ENCODE peak calls at places on chromosomes 4 and X, in four cellular contexts. One of them, this sample, is unnamed.

GRCh38 chr4:109658871-109659410 is 44.3 kb downstream of the CASP6 start:
- DNase-seq in AG04449: no peak
- DNase-seq in bronchial epithelial cell: peak
- DNase-seq in HFF-Myc: no peak
- DNase-seq in this sample: no peak

GRCh38 chrX:131778269-131779218 is 234.7 kb downstream of the OR13H1 start:
- DNase-seq in AG04449: no peak
- DNase-seq in bronchial epithelial cell: no peak
- DNase-seq in HFF-Myc: no peak
- DNase-seq in this sample: no peak

GRCh38 chr4:37383579-37384229 is 139.2 kb downstream of the NWD2 start:
- DNase-seq in AG04449: no peak
- DNase-seq in HFF-Myc: no peak
- DNase-seq in bronchial epithelial cell: peak
- DNase-seq in this sample: no peak

GRCh38 chrX:119236599-119237525 is 777 bp downstream of the PGRMC1 start:
- DNase-seq in AG04449: peak
- DNase-seq in HFF-Myc: no peak
- DNase-seq in bronchial epithelial cell: peak
- DNase-seq in this sample: no peak

GRCh38 chr4:142596121-142596520 is 250.0 kb downstream of the INPP4B start:
- DNase-seq in HFF-Myc: no peak
- DNase-seq in AG04449: no peak
- DNase-seq in bronchial epithelial cell: no peak
- DNase-seq in this sample: no peak

GRCh38 chr4:108325561-108325960 is 156.8 kb upstream of the LEF1 start:
- DNase-seq in HFF-Myc: no peak
- DNase-seq in bronchial epithelial cell: no peak
- DNase-seq in AG04449: no peak
- DNase-seq in this sample: no peak

GRCh38 chrX:151902813-151903591 is 9.7 kb upstream of the MAGEA4 start:
- DNase-seq in bronchial epithelial cell: peak
- DNase-seq in AG04449: peak
- DNase-seq in HFF-Myc: peak
- DNase-seq in this sample: peak

GRCh38 chrX:54894159-54894558 is 26.5 kb upstream of the TRO start:
- DNase-seq in AG04449: no peak
- DNase-seq in bronchial epithelial cell: no peak
- DNase-seq in HFF-Myc: no peak
- DNase-seq in this sample: no peak

GRCh38 chr4:57091657-57092162 is 18.5 kb downstream of the IGFBP7 start:
- DNase-seq in bronchial epithelial cell: no peak
- DNase-seq in HFF-Myc: no peak
- DNase-seq in AG04449: no peak
- DNase-seq in this sample: no peak

GRCh38 chr4:157885785-157886184 is 287.0 kb downstream of the GASK1B start:
- DNase-seq in bronchial epithelial cell: no peak
- DNase-seq in HFF-Myc: no peak
- DNase-seq in AG04449: no peak
- DNase-seq in this sample: no peak

GRCh38 chr4:41748788-41749445 is 392 bp upstream of the PHOX2B start:
- DNase-seq in HFF-Myc: no peak
- DNase-seq in bronchial epithelial cell: no peak
- DNase-seq in AG04449: no peak
- DNase-seq in this sample: no peak

GRCh38 chr4:108035691-108036090 is 46.0 kb downstream of the HADH start:
- DNase-seq in AG04449: no peak
- DNase-seq in HFF-Myc: no peak
- DNase-seq in bronchial epithelial cell: no peak
- DNase-seq in this sample: no peak

GRCh38 chrX:1423215-1423614 is 29.5 kb downstream of the ASMTL start:
- DNase-seq in HFF-Myc: no peak
- DNase-seq in bronchial epithelial cell: no peak
- DNase-seq in AG04449: no peak
- DNase-seq in this sample: no peak

GRCh38 chr4:91590242-91590641 is 713.5 kb upstream of the GRID2 start:
- DNase-seq in HFF-Myc: no peak
- DNase-seq in bronchial epithelial cell: no peak
- DNase-seq in AG04449: no peak
- DNase-seq in this sample: no peak

GRCh38 chr4:78218260-78218659 is 161.1 kb downstream of the FRAS1 start:
- DNase-seq in HFF-Myc: no peak
- DNase-seq in AG04449: no peak
- DNase-seq in bronchial epithelial cell: no peak
- DNase-seq in this sample: no peak

GRCh38 chr4:78219825-78220224 is 162.7 kb downstream of the FRAS1 start:
- DNase-seq in AG04449: no peak
- DNase-seq in bronchial epithelial cell: no peak
- DNase-seq in HFF-Myc: no peak
- DNase-seq in this sample: no peak

GRCh38 chr4:78220283-78220682 is 163.2 kb downstream of the FRAS1 start:
- DNase-seq in AG04449: no peak
- DNase-seq in HFF-Myc: no peak
- DNase-seq in bronchial epithelial cell: peak
- DNase-seq in this sample: no peak

GRCh38 chr4:78214078-78214477 is 157.0 kb downstream of the FRAS1 start:
- DNase-seq in bronchial epithelial cell: no peak
- DNase-seq in HFF-Myc: no peak
- DNase-seq in AG04449: no peak
- DNase-seq in this sample: no peak

GRCh38 chr4:78217557-78217956 is 160.4 kb downstream of the FRAS1 start:
- DNase-seq in HFF-Myc: no peak
- DNase-seq in AG04449: no peak
- DNase-seq in bronchial epithelial cell: no peak
- DNase-seq in this sample: no peak
- H3K4me3 ChIP-seq in HFF-Myc: no peak
- H3K4me3 ChIP-seq in AG04449: no peak
- H3K4me3 ChIP-seq in bronchial epithelial cell: no peak
- H3K4me3 ChIP-seq in this sample: no peak

GRCh38 chr4:26400140-26400539 is 79.3 kb downstream of the RBPJ start:
- DNase-seq in AG04449: no peak
- DNase-seq in bronchial epithelial cell: no peak
- DNase-seq in HFF-Myc: no peak
- DNase-seq in this sample: no peak
- TF ChIP-seq CTCF in AG04449: no peak
- TF ChIP-seq CTCF in bronchial epithelial cell: no peak
- TF ChIP-seq CTCF in HFF-Myc: no peak
- TF ChIP-seq CTCF in this sample: no peak

GRCh38 chrX:84165716-84166115 is 22.3 kb downstream of the RPS6KA6 start:
- DNase-seq in HFF-Myc: no peak
- DNase-seq in bronchial epithelial cell: no peak
- DNase-seq in AG04449: no peak
- DNase-seq in this sample: no peak
- H3K4me3 ChIP-seq in HFF-Myc: no peak
- H3K4me3 ChIP-seq in bronchial epithelial cell: no peak
- H3K4me3 ChIP-seq in AG04449: no peak
- H3K4me3 ChIP-seq in this sample: no peak

GRCh38 chr4:7067523-7068278 is at the start of gene GRPEL1:
- DNase-seq in HFF-Myc: peak
- DNase-seq in AG04449: peak
- DNase-seq in bronchial epithelial cell: peak
- DNase-seq in this sample: peak
- TF ChIP-seq CTCF in HFF-Myc: no peak
- TF ChIP-seq CTCF in AG04449: no peak
- TF ChIP-seq CTCF in bronchial epithelial cell: no peak
- TF ChIP-seq CTCF in this sample: no peak

GRCh38 chr4:152936446-152937279 is 540 bp downstream of the FHDC1 start:
- DNase-seq in bronchial epithelial cell: no peak
- DNase-seq in HFF-Myc: no peak
- DNase-seq in AG04449: no peak
- DNase-seq in this sample: no peak

GRCh38 chr4:152937280-152937534 is 1.1 kb downstream of the FHDC1 start:
- DNase-seq in bronchial epithelial cell: no peak
- DNase-seq in HFF-Myc: no peak
- DNase-seq in AG04449: no peak
- DNase-seq in this sample: no peak

GRCh38 chr4:152937535-152938236 is 1.6 kb downstream of the FHDC1 start:
- DNase-seq in AG04449: no peak
- DNase-seq in bronchial epithelial cell: no peak
- DNase-seq in HFF-Myc: no peak
- DNase-seq in this sample: no peak

GRCh38 chr4:152935661-152936445 is at the start of gene FHDC1:
- DNase-seq in AG04449: no peak
- DNase-seq in HFF-Myc: no peak
- DNase-seq in bronchial epithelial cell: no peak
- DNase-seq in this sample: no peak

DNA sequence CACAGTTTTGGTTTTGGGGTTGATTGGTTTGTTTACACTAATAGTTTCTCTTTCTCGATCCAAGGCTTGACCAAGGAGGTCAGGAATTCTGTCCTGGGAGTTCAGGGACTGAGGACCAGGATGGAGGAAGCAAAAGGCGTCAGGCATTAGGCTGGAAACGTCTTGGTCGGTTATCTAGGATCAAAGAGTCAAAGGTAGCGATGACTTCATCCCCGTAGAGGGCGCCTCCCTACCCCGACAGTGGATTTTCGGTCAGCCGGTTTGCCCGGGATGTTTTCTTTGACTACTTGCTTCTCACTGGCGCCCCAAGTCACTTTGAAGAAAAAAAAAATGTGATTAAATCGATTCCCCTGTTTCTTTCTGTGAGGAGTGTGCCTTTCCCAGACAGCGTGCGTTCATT is 985 bp upstream of the FHDC1 start:
- DNase-seq in HFF-Myc: no peak
- DNase-seq in bronchial epithelial cell: peak
- DNase-seq in AG04449: no peak
- DNase-seq in this sample: no peak
- H3K4me3 ChIP-seq in HFF-Myc: no peak
- H3K4me3 ChIP-seq in bronchial epithelial cell: no peak
- H3K4me3 ChIP-seq in AG04449: no peak
- H3K4me3 ChIP-seq in this sample: no peak

DNA sequence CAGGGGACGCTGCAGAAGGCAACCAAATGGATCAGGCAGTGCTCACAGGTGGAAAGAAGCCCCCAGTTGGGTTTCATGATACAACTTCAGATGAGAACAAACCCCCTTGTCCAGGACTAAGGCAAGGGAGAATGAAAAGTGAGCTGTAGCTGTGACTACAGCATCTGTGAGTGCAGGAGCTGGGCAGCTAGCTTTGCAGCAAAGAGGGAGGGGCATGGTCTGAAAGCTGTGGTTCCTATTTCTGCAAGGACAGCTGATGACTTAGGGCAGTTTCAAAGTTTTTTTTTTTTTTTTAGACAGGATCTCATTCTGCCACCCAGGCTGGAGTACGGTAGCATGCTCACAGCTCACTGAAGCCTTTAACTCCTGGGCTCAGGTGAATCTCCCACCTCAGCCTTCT is 1317.4 kb upstream of the DIAPH2 start:
- DNase-seq in HFF-Myc: no peak
- DNase-seq in AG04449: no peak
- DNase-seq in bronchial epithelial cell: no peak
- DNase-seq in this sample: no peak
- TF ChIP-seq CTCF in HFF-Myc: no peak
- TF ChIP-seq CTCF in AG04449: no peak
- TF ChIP-seq CTCF in bronchial epithelial cell: no peak
- TF ChIP-seq CTCF in this sample: no peak

GRCh38 chr4:7063362-7063761 is 4.5 kb downstream of the GRPEL1 start:
- DNase-seq in HFF-Myc: no peak
- DNase-seq in bronchial epithelial cell: no peak
- DNase-seq in AG04449: no peak
- DNase-seq in this sample: no peak

GRCh38 chr4:7068279-7068842 is 497 bp upstream of the GRPEL1 start:
- DNase-seq in HFF-Myc: no peak
- DNase-seq in AG04449: no peak
- DNase-seq in bronchial epithelial cell: no peak
- DNase-seq in this sample: no peak

GRCh38 chr4:7066493-7066892 is 1.4 kb downstream of the GRPEL1 start:
- DNase-seq in AG04449: no peak
- DNase-seq in HFF-Myc: no peak
- DNase-seq in bronchial epithelial cell: no peak
- DNase-seq in this sample: no peak

GRCh38 chr4:7067147-7067522 is 729 bp downstream of the GRPEL1 start:
- DNase-seq in bronchial epithelial cell: peak
- DNase-seq in HFF-Myc: no peak
- DNase-seq in AG04449: no peak
- DNase-seq in this sample: no peak

GRCh38 chr4:7066006-7066405 is 1.9 kb downstream of the GRPEL1 start:
- DNase-seq in bronchial epithelial cell: no peak
- DNase-seq in HFF-Myc: no peak
- DNase-seq in AG04449: no peak
- DNase-seq in this sample: no peak
- H3K4me3 ChIP-seq in bronchial epithelial cell: no peak
- H3K4me3 ChIP-seq in HFF-Myc: peak
- H3K4me3 ChIP-seq in AG04449: no peak
- H3K4me3 ChIP-seq in this sample: no peak

This sample was measured in epithelial cell of proximal tubule.